ENCODE peak calls at places on chromosomes 5 and 9, in four cellular contexts. K is A549, C is endothelial cell of umbilical vein, F is HepG2. Y is an unnamed sample.

GRCh38 chr5:106755789-106756188 is 914.9 kb downstream of the EFNA5 start:
- DNase-seq in K (no peak), C (no peak), F (no peak), Y (no peak)

GRCh38 chr9:136322756-136323330 is 4.5 kb upstream of the GPSM1 start:
- DNase-seq in F (no peak), C (no peak), K (no peak), Y (no peak)

GRCh38 chr5:115306011-115306530 is 9.6 kb upstream of the CCDC112 start:
- DNase-seq in C (no peak), F (no peak), K (no peak), Y (no peak)

GRCh38 chr9:27784999-27785713 is 211.9 kb upstream of the C9orf72 start:
- DNase-seq in C (no peak), K (no peak), F (no peak), Y (no peak)

GRCh38 chr5:172411423-172412111 is 42.8 kb downstream of the SH3PXD2B start:
- DNase-seq in F (no peak), C (no peak), K (no peak), Y (peak)

GRCh38 chr5:141524604-141525597 is 36.0 kb downstream of the PCDHGC5 start:
- DNase-seq in F (peak), C (peak), K (peak), Y (peak)

GRCh38 chr5:122864400-122864799 is 19.0 kb downstream of the SNX24 start:
- DNase-seq in F (no peak), C (no peak), K (no peak), Y (no peak)

GRCh38 chr5:32225445-32225844 is 51.3 kb upstream of the GOLPH3 start:
- DNase-seq in K (no peak), F (peak), C (no peak), Y (no peak)

GRCh38 chr5:72648511-72648910 is 141.3 kb upstream of the ZNF366 start:
- DNase-seq in C (no peak), F (no peak), K (no peak), Y (no peak)

GRCh38 chr9:82604947-82605656 is 457.8 kb downstream of the RASEF start:
- DNase-seq in F (peak), K (no peak), C (no peak), Y (no peak)

GRCh38 chr9:75644649-75645048 is 245.8 kb upstream of the PCSK5 start:
- DNase-seq in K (no peak), F (no peak), C (no peak), Y (no peak)

GRCh38 chr5:14325369-14325768 is 182.2 kb downstream of the TRIO start:
- DNase-seq in K (no peak), F (no peak), C (no peak), Y (no peak)

GRCh38 chr5:32584651-32585050 is 706 bp upstream of the SUB1 start:
- DNase-seq in C (no peak), K (no peak), F (no peak), Y (peak)

GRCh38 chr9:18424132-18424531 is 49.8 kb upstream of the ADAMTSL1 start:
- DNase-seq in F (no peak), K (no peak), C (no peak), Y (peak)

GRCh38 chr5:34576849-34577248 is 79.3 kb upstream of the RAI14 start:
- DNase-seq in C (no peak), K (no peak), F (no peak), Y (no peak)

GRCh38 chr5:39100851-39101396 is 26.7 kb upstream of the RICTOR start:
- DNase-seq in F (peak), C (peak), K (peak), Y (peak)

GRCh38 chr9:91403665-91404543 is 19.7 kb downstream of the NFIL3 start:
- DNase-seq in K (no peak), C (no peak), F (no peak), Y (no peak)

GRCh38 chr5:15585128-15585527 is 85.1 kb downstream of the FBXL7 start:
- DNase-seq in C (no peak), K (no peak), F (no peak), Y (no peak)

GRCh38 chr9:105656131-105656921 is 5.9 kb upstream of the TAL2 start:
- DNase-seq in F (no peak), C (no peak), K (peak), Y (peak)

GRCh38 chr5:403995-404394 is 39.0 kb upstream of the EXOC3 start:
- DNase-seq in C (no peak), F (no peak), K (no peak), Y (no peak)

GRCh38 chr9:89839427-89839826 is 234.6 kb downstream of the GADD45G start:
- DNase-seq in K (no peak), F (no peak), C (no peak), Y (no peak)

GRCh38 chr5:139709587-139710369 is 61.6 kb downstream of the CXXC5 start:
- DNase-seq in C (no peak), F (no peak), K (no peak), Y (peak)

DNA sequence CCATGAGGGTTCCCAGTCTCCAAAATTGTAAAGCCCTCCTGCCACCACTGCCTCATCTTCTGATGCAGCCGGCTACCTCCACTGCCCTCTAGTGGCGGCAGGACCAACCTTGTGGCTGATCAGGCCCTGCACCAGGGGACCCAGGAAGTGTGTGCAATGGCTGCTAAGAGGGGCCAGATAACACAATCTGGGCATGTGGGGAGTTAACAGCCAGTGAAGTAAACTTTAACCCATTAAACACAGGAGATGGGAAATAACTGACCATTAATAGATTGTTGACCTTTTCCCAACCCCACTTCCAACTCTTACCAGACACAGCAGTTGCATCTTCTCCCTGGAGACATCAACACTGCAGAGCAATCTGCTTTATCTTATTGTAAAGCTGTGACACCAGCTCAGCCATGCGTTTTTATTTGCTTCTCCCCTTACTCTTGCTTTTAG is 63.3 kb downstream of the FREM1 start:
- DNase-seq in F (peak), C (peak), K (peak), Y (peak)
- TF ChIP-seq CTCF in F (peak), C (peak), K (peak), Y (peak)

DNA sequence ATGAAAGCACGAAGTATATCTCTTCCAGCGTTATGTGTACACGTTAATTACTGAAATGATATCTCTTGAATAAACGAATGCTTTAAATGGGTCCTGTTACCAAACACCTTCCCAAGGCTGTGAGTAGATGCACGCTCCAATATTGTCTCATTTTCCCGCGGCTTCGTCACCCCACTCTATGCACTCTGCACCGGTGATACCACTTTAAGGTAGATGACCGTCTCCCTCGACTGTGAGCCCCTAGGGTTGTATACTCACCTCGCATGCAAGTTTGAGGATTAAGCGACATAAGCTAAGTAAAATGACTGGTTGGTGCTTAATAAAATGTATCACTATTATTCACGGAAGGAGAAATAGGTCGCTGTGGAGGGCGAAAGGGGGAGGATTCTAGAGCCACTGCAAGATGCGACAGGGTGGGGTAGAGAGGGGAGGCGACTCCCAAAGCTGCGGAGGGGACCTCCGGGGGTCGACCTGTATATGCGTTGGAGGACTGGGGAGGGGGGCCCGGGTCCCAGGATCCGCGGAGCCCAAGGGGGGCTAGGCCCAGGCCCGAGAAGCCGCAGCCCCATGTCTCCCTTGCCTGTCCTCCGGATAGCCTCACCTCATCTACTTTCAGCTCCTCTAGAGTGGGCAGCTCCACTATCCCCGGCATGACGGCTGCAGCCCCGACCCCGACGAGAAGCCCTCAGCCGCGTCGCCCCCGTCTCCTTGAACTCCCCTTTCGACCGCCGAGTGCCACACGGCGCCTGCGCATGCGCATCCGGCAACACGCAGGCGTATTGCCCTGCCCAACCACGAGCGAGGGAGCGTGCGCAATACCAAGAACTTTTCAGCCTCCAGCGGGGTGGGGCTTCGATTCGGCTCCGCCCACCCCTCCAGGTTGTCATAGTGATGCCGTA is at the start of the genes MORN5 and NDUFA8:
- DNase-seq in C (peak), K (peak), F (peak), Y (peak)
- TF ChIP-seq POLR2A in C (peak), K (peak), F (peak), Y (peak)

GRCh38 chr5:66933066-66933465 is 263.5 kb downstream of the CD180 start:
- DNase-seq in F (no peak), K (no peak), C (peak), Y (no peak)
- TF ChIP-seq MYC in F (no peak), K (no peak), C (no peak), Y (no peak)

GRCh38 chr9:94545940-94546339 is 8.9 kb upstream of the PCAT7 start:
- DNase-seq in F (no peak), K (no peak), C (no peak), Y (no peak)
- TF ChIP-seq CTCF in F (no peak), K (no peak), C (no peak), Y (no peak)

DNA sequence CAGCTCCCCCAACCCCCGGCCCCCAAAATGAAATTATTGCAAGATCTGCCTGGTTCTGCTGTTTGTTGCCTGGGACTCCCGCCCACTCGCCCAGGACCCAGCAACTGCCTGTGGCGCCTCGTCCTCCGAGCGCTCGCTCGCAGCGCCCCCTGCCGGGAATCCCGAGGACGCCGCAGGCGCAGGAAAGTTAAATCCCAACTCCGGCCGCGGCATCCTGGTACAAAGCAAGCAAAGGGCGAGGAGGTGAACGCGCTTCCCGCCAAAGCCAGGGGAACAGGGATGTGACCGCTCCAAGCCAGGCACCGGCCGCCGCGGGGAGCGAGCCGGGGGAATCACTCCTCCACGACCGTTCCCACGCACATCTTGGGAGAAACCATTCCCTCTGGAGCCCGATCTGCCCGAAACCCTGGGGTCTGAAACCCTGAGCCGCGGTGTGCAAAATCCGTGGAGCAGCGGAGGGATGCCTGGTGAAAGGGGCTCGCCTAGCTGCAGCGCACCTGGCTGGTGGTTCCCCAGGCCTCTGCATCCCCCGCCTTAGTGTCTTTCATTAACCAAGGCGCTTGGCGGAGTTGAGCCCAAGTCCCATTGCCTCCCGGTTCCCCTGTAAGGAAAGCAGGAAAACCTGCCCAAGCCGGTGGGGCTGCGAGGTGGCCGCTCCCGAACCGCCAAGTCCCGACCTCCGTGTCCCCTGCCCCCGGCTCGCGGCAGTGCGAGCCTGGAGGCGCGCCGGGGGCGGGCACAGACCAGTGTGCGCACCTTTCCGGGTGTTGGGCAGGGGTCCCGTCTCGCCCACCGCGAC is 1.2 kb downstream of the SEMA5A start:
- DNase-seq in C (peak), K (peak), F (peak), Y (peak)
- TF ChIP-seq POLR2A in C (no peak), K (no peak), F (no peak), Y (no peak)

Y was measured in NB4.